ENCODE peak calls at places on chromosomes 3 and 15, in six cellular contexts. One of them, this sample, is unnamed.

GRCh38 chr3:186901135-186901734 is 29.1 kb upstream of the ST6GAL1 start:
- DNase-seq in activated CD8-positive, alpha-beta memory T cell treated with anti-CD3 and anti-CD28 coated beads, Interleukin-2, amount 50 U/mL, for 4 hours: no peak
- DNase-seq in CD8-positive, alpha-beta memory T cell: no peak
- DNase-seq in activated T-helper 9 cell treated with anti-CD3 and anti-CD28 coated beads, Interleukin-2, amount 50 U/mL, for 16 hours: no peak
- DNase-seq in stimulated activated effector memory CD8-positive, alpha-beta T cell treated with anti-CD3 and anti-CD28 coated beads, Interleukin-12 subunit alpha, Interleukin-12 subunit beta, amount 100 ng/mL, for 72 hours: no peak
- DNase-seq in cardiac fibroblast: peak; percentile 37
- DNase-seq in this sample: no peak

GRCh38 chr3:20054549-20054987 is 14.3 kb downstream of the KAT2B start:
- DNase-seq in activated CD8-positive, alpha-beta memory T cell treated with anti-CD3 and anti-CD28 coated beads, Interleukin-2, amount 50 U/mL, for 4 hours: peak; percentile 59
- DNase-seq in CD8-positive, alpha-beta memory T cell: peak; percentile 55
- DNase-seq in activated T-helper 9 cell treated with anti-CD3 and anti-CD28 coated beads, Interleukin-2, amount 50 U/mL, for 16 hours: peak; percentile 59
- DNase-seq in stimulated activated effector memory CD8-positive, alpha-beta T cell treated with anti-CD3 and anti-CD28 coated beads, Interleukin-12 subunit alpha, Interleukin-12 subunit beta, amount 100 ng/mL, for 72 hours: peak; percentile 58
- DNase-seq in cardiac fibroblast: peak; percentile 78
- DNase-seq in this sample: peak; percentile 58

GRCh38 chr3:71240035-71240434 is 343.5 kb downstream of the FOXP1 start:
- DNase-seq in activated CD8-positive, alpha-beta memory T cell treated with anti-CD3 and anti-CD28 coated beads, Interleukin-2, amount 50 U/mL, for 4 hours: no peak
- DNase-seq in CD8-positive, alpha-beta memory T cell: no peak
- DNase-seq in activated T-helper 9 cell treated with anti-CD3 and anti-CD28 coated beads, Interleukin-2, amount 50 U/mL, for 16 hours: no peak
- DNase-seq in stimulated activated effector memory CD8-positive, alpha-beta T cell treated with anti-CD3 and anti-CD28 coated beads, Interleukin-12 subunit alpha, Interleukin-12 subunit beta, amount 100 ng/mL, for 72 hours: no peak
- DNase-seq in cardiac fibroblast: no peak
- DNase-seq in this sample: no peak

GRCh38 chr3:115040673-115041286 is 106.3 kb downstream of the ZBTB20 start:
- DNase-seq in activated CD8-positive, alpha-beta memory T cell treated with anti-CD3 and anti-CD28 coated beads, Interleukin-2, amount 50 U/mL, for 4 hours: peak; percentile 32
- DNase-seq in CD8-positive, alpha-beta memory T cell: peak; percentile 8
- DNase-seq in activated T-helper 9 cell treated with anti-CD3 and anti-CD28 coated beads, Interleukin-2, amount 50 U/mL, for 16 hours: no peak
- DNase-seq in stimulated activated effector memory CD8-positive, alpha-beta T cell treated with anti-CD3 and anti-CD28 coated beads, Interleukin-12 subunit alpha, Interleukin-12 subunit beta, amount 100 ng/mL, for 72 hours: no peak
- DNase-seq in cardiac fibroblast: peak; percentile 72
- DNase-seq in this sample: peak; percentile 27

GRCh38 chr3:70120360-70120966 is 120.9 kb downstream of the SAMMSON start:
- DNase-seq in activated CD8-positive, alpha-beta memory T cell treated with anti-CD3 and anti-CD28 coated beads, Interleukin-2, amount 50 U/mL, for 4 hours: peak; percentile 43
- DNase-seq in CD8-positive, alpha-beta memory T cell: no peak
- DNase-seq in activated T-helper 9 cell treated with anti-CD3 and anti-CD28 coated beads, Interleukin-2, amount 50 U/mL, for 16 hours: peak; percentile 21
- DNase-seq in stimulated activated effector memory CD8-positive, alpha-beta T cell treated with anti-CD3 and anti-CD28 coated beads, Interleukin-12 subunit alpha, Interleukin-12 subunit beta, amount 100 ng/mL, for 72 hours: peak; percentile 22
- DNase-seq in cardiac fibroblast: peak; percentile 72
- DNase-seq in this sample: peak; percentile 35

GRCh38 chr15:92681141-92681622 is 25.6 kb upstream of the FAM174B start:
- DNase-seq in activated CD8-positive, alpha-beta memory T cell treated with anti-CD3 and anti-CD28 coated beads, Interleukin-2, amount 50 U/mL, for 4 hours: no peak
- DNase-seq in CD8-positive, alpha-beta memory T cell: no peak
- DNase-seq in activated T-helper 9 cell treated with anti-CD3 and anti-CD28 coated beads, Interleukin-2, amount 50 U/mL, for 16 hours: no peak
- DNase-seq in stimulated activated effector memory CD8-positive, alpha-beta T cell treated with anti-CD3 and anti-CD28 coated beads, Interleukin-12 subunit alpha, Interleukin-12 subunit beta, amount 100 ng/mL, for 72 hours: no peak
- DNase-seq in cardiac fibroblast: peak; percentile 94
- DNase-seq in this sample: no peak

GRCh38 chr3:13018039-13018431 is 55.2 kb downstream of the IQSEC1 start:
- DNase-seq in activated CD8-positive, alpha-beta memory T cell treated with anti-CD3 and anti-CD28 coated beads, Interleukin-2, amount 50 U/mL, for 4 hours: no peak
- DNase-seq in CD8-positive, alpha-beta memory T cell: no peak
- DNase-seq in activated T-helper 9 cell treated with anti-CD3 and anti-CD28 coated beads, Interleukin-2, amount 50 U/mL, for 16 hours: no peak
- DNase-seq in stimulated activated effector memory CD8-positive, alpha-beta T cell treated with anti-CD3 and anti-CD28 coated beads, Interleukin-12 subunit alpha, Interleukin-12 subunit beta, amount 100 ng/mL, for 72 hours: no peak
- DNase-seq in cardiac fibroblast: peak; percentile 19
- DNase-seq in this sample: no peak

GRCh38 chr3:160134964-160135363 is 90.3 kb upstream of the C3orf80 start:
- DNase-seq in activated CD8-positive, alpha-beta memory T cell treated with anti-CD3 and anti-CD28 coated beads, Interleukin-2, amount 50 U/mL, for 4 hours: no peak
- DNase-seq in CD8-positive, alpha-beta memory T cell: no peak
- DNase-seq in activated T-helper 9 cell treated with anti-CD3 and anti-CD28 coated beads, Interleukin-2, amount 50 U/mL, for 16 hours: no peak
- DNase-seq in stimulated activated effector memory CD8-positive, alpha-beta T cell treated with anti-CD3 and anti-CD28 coated beads, Interleukin-12 subunit alpha, Interleukin-12 subunit beta, amount 100 ng/mL, for 72 hours: no peak
- DNase-seq in cardiac fibroblast: peak; percentile 84
- DNase-seq in this sample: no peak

GRCh38 chr3:188212308-188212969 is 58.5 kb downstream of the LPP start:
- DNase-seq in activated CD8-positive, alpha-beta memory T cell treated with anti-CD3 and anti-CD28 coated beads, Interleukin-2, amount 50 U/mL, for 4 hours: no peak
- DNase-seq in CD8-positive, alpha-beta memory T cell: no peak
- DNase-seq in activated T-helper 9 cell treated with anti-CD3 and anti-CD28 coated beads, Interleukin-2, amount 50 U/mL, for 16 hours: no peak
- DNase-seq in stimulated activated effector memory CD8-positive, alpha-beta T cell treated with anti-CD3 and anti-CD28 coated beads, Interleukin-12 subunit alpha, Interleukin-12 subunit beta, amount 100 ng/mL, for 72 hours: no peak
- DNase-seq in cardiac fibroblast: peak; percentile 57
- DNase-seq in this sample: no peak

GRCh38 chr3:1251282-1252060 is 158.6 kb downstream of the CNTN6 start:
- DNase-seq in activated CD8-positive, alpha-beta memory T cell treated with anti-CD3 and anti-CD28 coated beads, Interleukin-2, amount 50 U/mL, for 4 hours: no peak
- DNase-seq in CD8-positive, alpha-beta memory T cell: no peak
- DNase-seq in activated T-helper 9 cell treated with anti-CD3 and anti-CD28 coated beads, Interleukin-2, amount 50 U/mL, for 16 hours: no peak
- DNase-seq in stimulated activated effector memory CD8-positive, alpha-beta T cell treated with anti-CD3 and anti-CD28 coated beads, Interleukin-12 subunit alpha, Interleukin-12 subunit beta, amount 100 ng/mL, for 72 hours: no peak
- DNase-seq in cardiac fibroblast: no peak
- DNase-seq in this sample: no peak

GRCh38 chr3:150165396-150166094 is 194.8 kb upstream of the PFN2 start:
- DNase-seq in activated CD8-positive, alpha-beta memory T cell treated with anti-CD3 and anti-CD28 coated beads, Interleukin-2, amount 50 U/mL, for 4 hours: no peak
- DNase-seq in CD8-positive, alpha-beta memory T cell: no peak
- DNase-seq in activated T-helper 9 cell treated with anti-CD3 and anti-CD28 coated beads, Interleukin-2, amount 50 U/mL, for 16 hours: no peak
- DNase-seq in stimulated activated effector memory CD8-positive, alpha-beta T cell treated with anti-CD3 and anti-CD28 coated beads, Interleukin-12 subunit alpha, Interleukin-12 subunit beta, amount 100 ng/mL, for 72 hours: no peak
- DNase-seq in cardiac fibroblast: no peak
- DNase-seq in this sample: no peak

GRCh38 chr3:88031543-88032148 is 27.2 kb downstream of the CGGBP1 start:
- DNase-seq in activated CD8-positive, alpha-beta memory T cell treated with anti-CD3 and anti-CD28 coated beads, Interleukin-2, amount 50 U/mL, for 4 hours: no peak
- DNase-seq in CD8-positive, alpha-beta memory T cell: peak; percentile 22
- DNase-seq in activated T-helper 9 cell treated with anti-CD3 and anti-CD28 coated beads, Interleukin-2, amount 50 U/mL, for 16 hours: no peak
- DNase-seq in stimulated activated effector memory CD8-positive, alpha-beta T cell treated with anti-CD3 and anti-CD28 coated beads, Interleukin-12 subunit alpha, Interleukin-12 subunit beta, amount 100 ng/mL, for 72 hours: no peak
- DNase-seq in cardiac fibroblast: peak; percentile 28
- DNase-seq in this sample: no peak

GRCh38 chr3:197746214-197746613 is 3.5 kb upstream of the FYTTD1 start:
- DNase-seq in activated CD8-positive, alpha-beta memory T cell treated with anti-CD3 and anti-CD28 coated beads, Interleukin-2, amount 50 U/mL, for 4 hours: no peak
- DNase-seq in CD8-positive, alpha-beta memory T cell: no peak
- DNase-seq in activated T-helper 9 cell treated with anti-CD3 and anti-CD28 coated beads, Interleukin-2, amount 50 U/mL, for 16 hours: no peak
- DNase-seq in stimulated activated effector memory CD8-positive, alpha-beta T cell treated with anti-CD3 and anti-CD28 coated beads, Interleukin-12 subunit alpha, Interleukin-12 subunit beta, amount 100 ng/mL, for 72 hours: no peak
- DNase-seq in cardiac fibroblast: no peak
- DNase-seq in this sample: no peak

GRCh38 chr15:83275412-83275811 is 9.1 kb downstream of the BNC1 start:
- DNase-seq in activated CD8-positive, alpha-beta memory T cell treated with anti-CD3 and anti-CD28 coated beads, Interleukin-2, amount 50 U/mL, for 4 hours: no peak
- DNase-seq in CD8-positive, alpha-beta memory T cell: no peak
- DNase-seq in activated T-helper 9 cell treated with anti-CD3 and anti-CD28 coated beads, Interleukin-2, amount 50 U/mL, for 16 hours: no peak
- DNase-seq in stimulated activated effector memory CD8-positive, alpha-beta T cell treated with anti-CD3 and anti-CD28 coated beads, Interleukin-12 subunit alpha, Interleukin-12 subunit beta, amount 100 ng/mL, for 72 hours: no peak
- DNase-seq in cardiac fibroblast: no peak
- DNase-seq in this sample: no peak

GRCh38 chr15:66154581-66154980 is 99.0 kb downstream of the MEGF11 start:
- DNase-seq in activated CD8-positive, alpha-beta memory T cell treated with anti-CD3 and anti-CD28 coated beads, Interleukin-2, amount 50 U/mL, for 4 hours: no peak
- DNase-seq in CD8-positive, alpha-beta memory T cell: no peak
- DNase-seq in activated T-helper 9 cell treated with anti-CD3 and anti-CD28 coated beads, Interleukin-2, amount 50 U/mL, for 16 hours: no peak
- DNase-seq in stimulated activated effector memory CD8-positive, alpha-beta T cell treated with anti-CD3 and anti-CD28 coated beads, Interleukin-12 subunit alpha, Interleukin-12 subunit beta, amount 100 ng/mL, for 72 hours: no peak
- DNase-seq in cardiac fibroblast: no peak
- DNase-seq in this sample: no peak

GRCh38 chr15:96254168-96254567 is 76.3 kb upstream of the NR2F2 start:
- DNase-seq in activated CD8-positive, alpha-beta memory T cell treated with anti-CD3 and anti-CD28 coated beads, Interleukin-2, amount 50 U/mL, for 4 hours: no peak
- DNase-seq in CD8-positive, alpha-beta memory T cell: no peak
- DNase-seq in activated T-helper 9 cell treated with anti-CD3 and anti-CD28 coated beads, Interleukin-2, amount 50 U/mL, for 16 hours: no peak
- DNase-seq in stimulated activated effector memory CD8-positive, alpha-beta T cell treated with anti-CD3 and anti-CD28 coated beads, Interleukin-12 subunit alpha, Interleukin-12 subunit beta, amount 100 ng/mL, for 72 hours: no peak
- DNase-seq in cardiac fibroblast: no peak
- DNase-seq in this sample: no peak

GRCh38 chr3:170804095-170804494 is 65.9 kb downstream of the RPL22L1 start:
- DNase-seq in activated CD8-positive, alpha-beta memory T cell treated with anti-CD3 and anti-CD28 coated beads, Interleukin-2, amount 50 U/mL, for 4 hours: no peak
- DNase-seq in CD8-positive, alpha-beta memory T cell: no peak
- DNase-seq in activated T-helper 9 cell treated with anti-CD3 and anti-CD28 coated beads, Interleukin-2, amount 50 U/mL, for 16 hours: no peak
- DNase-seq in stimulated activated effector memory CD8-positive, alpha-beta T cell treated with anti-CD3 and anti-CD28 coated beads, Interleukin-12 subunit alpha, Interleukin-12 subunit beta, amount 100 ng/mL, for 72 hours: no peak
- DNase-seq in cardiac fibroblast: no peak
- DNase-seq in this sample: no peak

GRCh38 chr15:52261498-52262242 is 33.9 kb downstream of the MYO5C start:
- DNase-seq in activated CD8-positive, alpha-beta memory T cell treated with anti-CD3 and anti-CD28 coated beads, Interleukin-2, amount 50 U/mL, for 4 hours: no peak
- DNase-seq in CD8-positive, alpha-beta memory T cell: no peak
- DNase-seq in activated T-helper 9 cell treated with anti-CD3 and anti-CD28 coated beads, Interleukin-2, amount 50 U/mL, for 16 hours: peak; percentile 17
- DNase-seq in stimulated activated effector memory CD8-positive, alpha-beta T cell treated with anti-CD3 and anti-CD28 coated beads, Interleukin-12 subunit alpha, Interleukin-12 subunit beta, amount 100 ng/mL, for 72 hours: peak; percentile 35
- DNase-seq in cardiac fibroblast: peak; percentile 84
- DNase-seq in this sample: peak; percentile 10

GRCh38 chr3:40070816-40071215 is 238.7 kb upstream of the EIF1B start:
- DNase-seq in activated CD8-positive, alpha-beta memory T cell treated with anti-CD3 and anti-CD28 coated beads, Interleukin-2, amount 50 U/mL, for 4 hours: no peak
- DNase-seq in CD8-positive, alpha-beta memory T cell: no peak
- DNase-seq in activated T-helper 9 cell treated with anti-CD3 and anti-CD28 coated beads, Interleukin-2, amount 50 U/mL, for 16 hours: no peak
- DNase-seq in stimulated activated effector memory CD8-positive, alpha-beta T cell treated with anti-CD3 and anti-CD28 coated beads, Interleukin-12 subunit alpha, Interleukin-12 subunit beta, amount 100 ng/mL, for 72 hours: no peak
- DNase-seq in cardiac fibroblast: no peak
- DNase-seq in this sample: no peak

GRCh38 chr3:87145553-87145952 is 81.6 kb upstream of the CHMP2B start:
- DNase-seq in activated CD8-positive, alpha-beta memory T cell treated with anti-CD3 and anti-CD28 coated beads, Interleukin-2, amount 50 U/mL, for 4 hours: no peak
- DNase-seq in CD8-positive, alpha-beta memory T cell: no peak
- DNase-seq in activated T-helper 9 cell treated with anti-CD3 and anti-CD28 coated beads, Interleukin-2, amount 50 U/mL, for 16 hours: no peak
- DNase-seq in stimulated activated effector memory CD8-positive, alpha-beta T cell treated with anti-CD3 and anti-CD28 coated beads, Interleukin-12 subunit alpha, Interleukin-12 subunit beta, amount 100 ng/mL, for 72 hours: no peak
- DNase-seq in cardiac fibroblast: peak; percentile 27
- DNase-seq in this sample: no peak

GRCh38 chr3:171977426-171977825 is 62.0 kb upstream of the FNDC3B start:
- DNase-seq in activated CD8-positive, alpha-beta memory T cell treated with anti-CD3 and anti-CD28 coated beads, Interleukin-2, amount 50 U/mL, for 4 hours: no peak
- DNase-seq in CD8-positive, alpha-beta memory T cell: no peak
- DNase-seq in activated T-helper 9 cell treated with anti-CD3 and anti-CD28 coated beads, Interleukin-2, amount 50 U/mL, for 16 hours: no peak
- DNase-seq in stimulated activated effector memory CD8-positive, alpha-beta T cell treated with anti-CD3 and anti-CD28 coated beads, Interleukin-12 subunit alpha, Interleukin-12 subunit beta, amount 100 ng/mL, for 72 hours: no peak
- DNase-seq in cardiac fibroblast: no peak
- DNase-seq in this sample: no peak

GRCh38 chr3:183202004-183202722 is 39.6 kb upstream of the LAMP3 start:
- DNase-seq in activated CD8-positive, alpha-beta memory T cell treated with anti-CD3 and anti-CD28 coated beads, Interleukin-2, amount 50 U/mL, for 4 hours: no peak
- DNase-seq in CD8-positive, alpha-beta memory T cell: no peak
- DNase-seq in activated T-helper 9 cell treated with anti-CD3 and anti-CD28 coated beads, Interleukin-2, amount 50 U/mL, for 16 hours: no peak
- DNase-seq in stimulated activated effector memory CD8-positive, alpha-beta T cell treated with anti-CD3 and anti-CD28 coated beads, Interleukin-12 subunit alpha, Interleukin-12 subunit beta, amount 100 ng/mL, for 72 hours: no peak
- DNase-seq in cardiac fibroblast: no peak
- DNase-seq in this sample: no peak

GRCh38 chr15:92853222-92853621 is 46.9 kb upstream of the CHD2 start:
- DNase-seq in activated CD8-positive, alpha-beta memory T cell treated with anti-CD3 and anti-CD28 coated beads, Interleukin-2, amount 50 U/mL, for 4 hours: no peak
- DNase-seq in CD8-positive, alpha-beta memory T cell: no peak
- DNase-seq in activated T-helper 9 cell treated with anti-CD3 and anti-CD28 coated beads, Interleukin-2, amount 50 U/mL, for 16 hours: no peak
- DNase-seq in stimulated activated effector memory CD8-positive, alpha-beta T cell treated with anti-CD3 and anti-CD28 coated beads, Interleukin-12 subunit alpha, Interleukin-12 subunit beta, amount 100 ng/mL, for 72 hours: no peak
- DNase-seq in cardiac fibroblast: no peak
- DNase-seq in this sample: no peak

GRCh38 chr3:143040264-143040879 is 39.0 kb downstream of the U2SURP start:
- DNase-seq in activated CD8-positive, alpha-beta memory T cell treated with anti-CD3 and anti-CD28 coated beads, Interleukin-2, amount 50 U/mL, for 4 hours: no peak
- DNase-seq in CD8-positive, alpha-beta memory T cell: no peak
- DNase-seq in activated T-helper 9 cell treated with anti-CD3 and anti-CD28 coated beads, Interleukin-2, amount 50 U/mL, for 16 hours: no peak
- DNase-seq in stimulated activated effector memory CD8-positive, alpha-beta T cell treated with anti-CD3 and anti-CD28 coated beads, Interleukin-12 subunit alpha, Interleukin-12 subunit beta, amount 100 ng/mL, for 72 hours: no peak
- DNase-seq in cardiac fibroblast: peak; percentile 64
- DNase-seq in this sample: no peak

GRCh38 chr3:15809313-15809712 is 11.5 kb upstream of the ANKRD28 start:
- DNase-seq in activated CD8-positive, alpha-beta memory T cell treated with anti-CD3 and anti-CD28 coated beads, Interleukin-2, amount 50 U/mL, for 4 hours: no peak
- DNase-seq in CD8-positive, alpha-beta memory T cell: no peak
- DNase-seq in activated T-helper 9 cell treated with anti-CD3 and anti-CD28 coated beads, Interleukin-2, amount 50 U/mL, for 16 hours: no peak
- DNase-seq in stimulated activated effector memory CD8-positive, alpha-beta T cell treated with anti-CD3 and anti-CD28 coated beads, Interleukin-12 subunit alpha, Interleukin-12 subunit beta, amount 100 ng/mL, for 72 hours: no peak
- DNase-seq in cardiac fibroblast: no peak
- DNase-seq in this sample: no peak

GRCh38 chr15:67806539-67806935 is 18.8 kb upstream of the SKOR1 start:
- DNase-seq in activated CD8-positive, alpha-beta memory T cell treated with anti-CD3 and anti-CD28 coated beads, Interleukin-2, amount 50 U/mL, for 4 hours: no peak
- DNase-seq in CD8-positive, alpha-beta memory T cell: no peak
- DNase-seq in activated T-helper 9 cell treated with anti-CD3 and anti-CD28 coated beads, Interleukin-2, amount 50 U/mL, for 16 hours: no peak
- DNase-seq in stimulated activated effector memory CD8-positive, alpha-beta T cell treated with anti-CD3 and anti-CD28 coated beads, Interleukin-12 subunit alpha, Interleukin-12 subunit beta, amount 100 ng/mL, for 72 hours: no peak
- DNase-seq in cardiac fibroblast: no peak
- DNase-seq in this sample: no peak

GRCh38 chr15:39365161-39365560 is 215.7 kb upstream of the THBS1 start:
- DNase-seq in activated CD8-positive, alpha-beta memory T cell treated with anti-CD3 and anti-CD28 coated beads, Interleukin-2, amount 50 U/mL, for 4 hours: no peak
- DNase-seq in CD8-positive, alpha-beta memory T cell: no peak
- DNase-seq in activated T-helper 9 cell treated with anti-CD3 and anti-CD28 coated beads, Interleukin-2, amount 50 U/mL, for 16 hours: no peak
- DNase-seq in stimulated activated effector memory CD8-positive, alpha-beta T cell treated with anti-CD3 and anti-CD28 coated beads, Interleukin-12 subunit alpha, Interleukin-12 subunit beta, amount 100 ng/mL, for 72 hours: no peak
- DNase-seq in cardiac fibroblast: peak; percentile 55
- DNase-seq in this sample: no peak

GRCh38 chr3:125050486-125051172 is 5.2 kb downstream of the HEG1 start:
- DNase-seq in activated CD8-positive, alpha-beta memory T cell treated with anti-CD3 and anti-CD28 coated beads, Interleukin-2, amount 50 U/mL, for 4 hours: no peak
- DNase-seq in CD8-positive, alpha-beta memory T cell: no peak
- DNase-seq in activated T-helper 9 cell treated with anti-CD3 and anti-CD28 coated beads, Interleukin-2, amount 50 U/mL, for 16 hours: no peak
- DNase-seq in stimulated activated effector memory CD8-positive, alpha-beta T cell treated with anti-CD3 and anti-CD28 coated beads, Interleukin-12 subunit alpha, Interleukin-12 subunit beta, amount 100 ng/mL, for 72 hours: no peak
- DNase-seq in cardiac fibroblast: no peak
- DNase-seq in this sample: no peak

GRCh38 chr15:90691369-90691768 is 25.8 kb upstream of the BLM start:
- DNase-seq in activated CD8-positive, alpha-beta memory T cell treated with anti-CD3 and anti-CD28 coated beads, Interleukin-2, amount 50 U/mL, for 4 hours: no peak
- DNase-seq in CD8-positive, alpha-beta memory T cell: no peak
- DNase-seq in activated T-helper 9 cell treated with anti-CD3 and anti-CD28 coated beads, Interleukin-2, amount 50 U/mL, for 16 hours: no peak
- DNase-seq in stimulated activated effector memory CD8-positive, alpha-beta T cell treated with anti-CD3 and anti-CD28 coated beads, Interleukin-12 subunit alpha, Interleukin-12 subunit beta, amount 100 ng/mL, for 72 hours: no peak
- DNase-seq in cardiac fibroblast: no peak
- DNase-seq in this sample: no peak

GRCh38 chr3:146331967-146332366 is 81.1 kb upstream of the PLSCR4 start:
- DNase-seq in activated CD8-positive, alpha-beta memory T cell treated with anti-CD3 and anti-CD28 coated beads, Interleukin-2, amount 50 U/mL, for 4 hours: no peak
- DNase-seq in CD8-positive, alpha-beta memory T cell: no peak
- DNase-seq in activated T-helper 9 cell treated with anti-CD3 and anti-CD28 coated beads, Interleukin-2, amount 50 U/mL, for 16 hours: no peak
- DNase-seq in stimulated activated effector memory CD8-positive, alpha-beta T cell treated with anti-CD3 and anti-CD28 coated beads, Interleukin-12 subunit alpha, Interleukin-12 subunit beta, amount 100 ng/mL, for 72 hours: no peak
- DNase-seq in cardiac fibroblast: no peak
- DNase-seq in this sample: no peak

GRCh38 chr3:142087676-142088075 is 61.7 kb downstream of the TFDP2 start:
- DNase-seq in activated CD8-positive, alpha-beta memory T cell treated with anti-CD3 and anti-CD28 coated beads, Interleukin-2, amount 50 U/mL, for 4 hours: no peak
- DNase-seq in CD8-positive, alpha-beta memory T cell: no peak
- DNase-seq in activated T-helper 9 cell treated with anti-CD3 and anti-CD28 coated beads, Interleukin-2, amount 50 U/mL, for 16 hours: no peak
- DNase-seq in stimulated activated effector memory CD8-positive, alpha-beta T cell treated with anti-CD3 and anti-CD28 coated beads, Interleukin-12 subunit alpha, Interleukin-12 subunit beta, amount 100 ng/mL, for 72 hours: no peak
- DNase-seq in cardiac fibroblast: peak; percentile 43
- DNase-seq in this sample: no peak

GRCh38 chr3:169390741-169391300 is 272.7 kb downstream of the MECOM start:
- DNase-seq in activated CD8-positive, alpha-beta memory T cell treated with anti-CD3 and anti-CD28 coated beads, Interleukin-2, amount 50 U/mL, for 4 hours: no peak
- DNase-seq in CD8-positive, alpha-beta memory T cell: no peak
- DNase-seq in activated T-helper 9 cell treated with anti-CD3 and anti-CD28 coated beads, Interleukin-2, amount 50 U/mL, for 16 hours: no peak
- DNase-seq in stimulated activated effector memory CD8-positive, alpha-beta T cell treated with anti-CD3 and anti-CD28 coated beads, Interleukin-12 subunit alpha, Interleukin-12 subunit beta, amount 100 ng/mL, for 72 hours: no peak
- DNase-seq in cardiac fibroblast: peak; percentile 75
- DNase-seq in this sample: no peak

GRCh38 chr3:13037458-13038117 is 35.6 kb downstream of the IQSEC1 start:
- DNase-seq in activated CD8-positive, alpha-beta memory T cell treated with anti-CD3 and anti-CD28 coated beads, Interleukin-2, amount 50 U/mL, for 4 hours: no peak
- DNase-seq in CD8-positive, alpha-beta memory T cell: no peak
- DNase-seq in activated T-helper 9 cell treated with anti-CD3 and anti-CD28 coated beads, Interleukin-2, amount 50 U/mL, for 16 hours: no peak
- DNase-seq in stimulated activated effector memory CD8-positive, alpha-beta T cell treated with anti-CD3 and anti-CD28 coated beads, Interleukin-12 subunit alpha, Interleukin-12 subunit beta, amount 100 ng/mL, for 72 hours: no peak
- DNase-seq in cardiac fibroblast: no peak
- DNase-seq in this sample: no peak